ENCODE peak calls at places on chromosomes 11 and 22, in seven cellular contexts. One of them, this sample, is unnamed.

GRCh38 chr22:35620624-35621245 is 3.6 kb upstream of the MB start:
- DNase-seq in body of pancreas: no peak
- DNase-seq in suprapubic skin: no peak
- DNase-seq in gastrocnemius medialis: peak; percentile 62
- DNase-seq in left ventricle myocardium inferior: no peak
- DNase-seq in fibroblast of lung: peak; percentile 21
- DNase-seq in testis: no peak
- DNase-seq in this sample: no peak

GRCh38 chr22:36425977-36426523 is 38.3 kb upstream of the MYH9 start:
- DNase-seq in body of pancreas: peak; percentile 48
- DNase-seq in suprapubic skin: no peak
- DNase-seq in gastrocnemius medialis: peak; percentile 29
- DNase-seq in left ventricle myocardium inferior: peak; percentile 73
- DNase-seq in fibroblast of lung: no peak
- DNase-seq in testis: no peak
- DNase-seq in this sample: peak; percentile 65

GRCh38 chr11:64553554-64554201 is 37.3 kb upstream of the SLC22A12 start:
- DNase-seq in body of pancreas: peak; percentile 62
- DNase-seq in suprapubic skin: peak; percentile 65
- DNase-seq in gastrocnemius medialis: no peak
- DNase-seq in left ventricle myocardium inferior: peak; percentile 64
- DNase-seq in fibroblast of lung: peak; percentile 19
- DNase-seq in testis: peak; percentile 83
- DNase-seq in this sample: peak; percentile 72

GRCh38 chr11:47916361-47916841 is 64.0 kb upstream of the PTPRJ start:
- DNase-seq in body of pancreas: peak; percentile 88
- DNase-seq in suprapubic skin: no peak
- DNase-seq in gastrocnemius medialis: no peak
- DNase-seq in left ventricle myocardium inferior: peak; percentile 61
- DNase-seq in fibroblast of lung: peak; percentile 77
- DNase-seq in testis: peak; percentile 35
- DNase-seq in this sample: no peak

GRCh38 chr11:104094576-104094975 is 58.1 kb downstream of the DDI1 start:
- DNase-seq in body of pancreas: no peak
- DNase-seq in suprapubic skin: no peak
- DNase-seq in gastrocnemius medialis: no peak
- DNase-seq in left ventricle myocardium inferior: no peak
- DNase-seq in fibroblast of lung: peak; percentile 67
- DNase-seq in testis: no peak
- DNase-seq in this sample: no peak

GRCh38 chr11:47667135-47667534 is 24.8 kb upstream of the MTCH2 start:
- DNase-seq in body of pancreas: no peak
- DNase-seq in suprapubic skin: no peak
- DNase-seq in gastrocnemius medialis: no peak
- DNase-seq in left ventricle myocardium inferior: no peak
- DNase-seq in fibroblast of lung: no peak
- DNase-seq in testis: no peak
- DNase-seq in this sample: no peak

GRCh38 chr11:32939046-32939445 is 46.4 kb downstream of the QSER1 start:
- DNase-seq in body of pancreas: no peak
- DNase-seq in suprapubic skin: no peak
- DNase-seq in gastrocnemius medialis: no peak
- DNase-seq in left ventricle myocardium inferior: no peak
- DNase-seq in fibroblast of lung: no peak
- DNase-seq in testis: no peak
- DNase-seq in this sample: no peak

GRCh38 chr11:64787526-64788320 is 9.4 kb upstream of the SF1 start:
- DNase-seq in body of pancreas: peak; percentile 72
- DNase-seq in suprapubic skin: peak; percentile 79
- DNase-seq in gastrocnemius medialis: no peak
- DNase-seq in left ventricle myocardium inferior: no peak
- DNase-seq in fibroblast of lung: peak; percentile 25
- DNase-seq in testis: peak; percentile 77
- DNase-seq in this sample: peak; percentile 76

GRCh38 chr11:102279641-102280170 is 37.6 kb upstream of the BIRC3 start:
- DNase-seq in body of pancreas: peak; percentile 48
- DNase-seq in suprapubic skin: no peak
- DNase-seq in gastrocnemius medialis: no peak
- DNase-seq in left ventricle myocardium inferior: no peak
- DNase-seq in fibroblast of lung: peak; percentile 62
- DNase-seq in testis: peak; percentile 52
- DNase-seq in this sample: no peak

GRCh38 chr11:22049276-22049675 is 143.6 kb upstream of the ANO5 start:
- DNase-seq in body of pancreas: no peak
- DNase-seq in suprapubic skin: no peak
- DNase-seq in gastrocnemius medialis: no peak
- DNase-seq in left ventricle myocardium inferior: no peak
- DNase-seq in fibroblast of lung: no peak
- DNase-seq in testis: no peak
- DNase-seq in this sample: no peak

GRCh38 chr11:46275964-46276641 is 1.4 kb upstream of the CREB3L1 start:
- DNase-seq in body of pancreas: peak; percentile 93
- DNase-seq in suprapubic skin: no peak
- DNase-seq in gastrocnemius medialis: no peak
- DNase-seq in left ventricle myocardium inferior: no peak
- DNase-seq in fibroblast of lung: no peak
- DNase-seq in testis: no peak
- DNase-seq in this sample: peak; percentile 80

GRCh38 chr11:16097543-16097942 is 258.8 kb downstream of the SOX6 start:
- DNase-seq in body of pancreas: peak; percentile 8
- DNase-seq in suprapubic skin: no peak
- DNase-seq in gastrocnemius medialis: no peak
- DNase-seq in left ventricle myocardium inferior: no peak
- DNase-seq in fibroblast of lung: no peak
- DNase-seq in testis: no peak
- DNase-seq in this sample: no peak

GRCh38 chr22:34877506-34877905 is 188.5 kb upstream of the ISX start:
- DNase-seq in body of pancreas: no peak
- DNase-seq in suprapubic skin: no peak
- DNase-seq in gastrocnemius medialis: no peak
- DNase-seq in left ventricle myocardium inferior: no peak
- DNase-seq in fibroblast of lung: peak; percentile 59
- DNase-seq in testis: no peak
- DNase-seq in this sample: no peak

DNA sequence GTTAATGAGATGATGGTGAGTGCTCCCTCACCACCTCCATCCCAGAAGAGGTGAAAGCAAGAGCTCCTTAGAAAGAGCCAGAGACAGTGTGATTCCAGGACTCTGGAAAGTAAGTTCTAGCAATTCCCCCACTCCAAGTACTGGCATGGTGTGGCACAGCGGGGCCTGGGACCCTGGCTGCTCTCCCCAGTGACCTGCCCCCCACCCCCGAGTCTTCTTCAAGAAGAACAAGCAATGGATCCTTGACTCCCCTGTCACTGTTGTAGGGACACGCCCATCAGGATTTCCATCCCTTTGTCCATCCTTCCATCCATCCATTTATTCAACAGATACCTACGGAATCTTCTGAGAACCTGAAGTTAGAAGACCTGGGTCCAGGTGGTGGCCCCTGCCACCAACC is 44.4 kb downstream of the C11orf96 start:
- DNase-seq in body of pancreas: no peak
- DNase-seq in suprapubic skin: no peak
- DNase-seq in gastrocnemius medialis: no peak
- DNase-seq in left ventricle myocardium inferior: no peak
- DNase-seq in fibroblast of lung: no peak
- DNase-seq in testis: no peak
- DNase-seq in this sample: no peak
- H3K27ac ChIP-seq in body of pancreas: no peak overlapping the region
- H3K27ac ChIP-seq in suprapubic skin: peak overlapping the region; percentile 23
- H3K27ac ChIP-seq in gastrocnemius medialis: peak overlapping the region; percentile 73
- H3K27ac ChIP-seq in left ventricle myocardium inferior: peak overlapping the region; percentile 88
- H3K27ac ChIP-seq in fibroblast of lung: no peak overlapping the region
- H3K27ac ChIP-seq in testis: peak overlapping the region; percentile 50
- H3K27ac ChIP-seq in this sample: peak overlapping the region; percentile 95

DNA sequence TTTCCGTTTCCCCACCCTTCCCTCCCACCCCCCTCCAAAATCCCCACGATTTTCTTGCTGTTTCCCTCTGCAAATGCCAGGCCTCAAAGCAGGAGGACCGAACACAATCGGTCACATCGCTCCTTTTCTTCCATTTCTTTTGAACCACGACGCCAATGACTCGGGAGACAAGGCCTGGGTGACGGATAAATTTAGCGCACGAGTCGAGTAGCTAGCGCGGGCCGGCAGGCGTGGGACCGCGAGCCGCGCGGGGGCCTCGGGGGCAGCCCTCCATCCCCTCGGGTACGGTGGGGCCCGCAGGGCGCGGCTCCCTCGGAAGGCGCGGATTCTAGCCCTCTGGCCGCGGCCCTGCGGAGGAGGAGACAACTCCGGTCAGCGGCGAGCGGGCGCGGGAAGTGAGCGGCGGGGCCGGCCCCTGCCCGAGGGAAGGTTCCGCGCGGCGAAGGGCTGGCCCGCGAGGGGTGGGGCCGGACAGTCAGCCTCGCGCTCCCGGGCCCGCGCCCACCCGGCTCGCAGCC is 413 bp downstream of the JOSD1 start:
- DNase-seq in body of pancreas: peak; percentile 71
- DNase-seq in suprapubic skin: peak; percentile 90
- DNase-seq in gastrocnemius medialis: no peak
- DNase-seq in left ventricle myocardium inferior: peak; percentile 74
- DNase-seq in fibroblast of lung: no peak
- DNase-seq in testis: no peak
- DNase-seq in this sample: no peak
- H3K4me3 ChIP-seq in body of pancreas: peak overlapping the region; percentile 49
- H3K4me3 ChIP-seq in suprapubic skin: peak overlapping the region; percentile 98
- H3K4me3 ChIP-seq in gastrocnemius medialis: peak overlapping the region; percentile 80
- H3K4me3 ChIP-seq in left ventricle myocardium inferior: peak overlapping the region; percentile 85
- H3K4me3 ChIP-seq in fibroblast of lung: peak overlapping the region; percentile 64
- H3K4me3 ChIP-seq in testis: peak overlapping the region; percentile 81
- H3K4me3 ChIP-seq in this sample: peak overlapping the region; percentile 73

GRCh38 chr11:71483689-71484088 is 30.7 kb downstream of the NADSYN1 start:
- DNase-seq in body of pancreas: no peak
- DNase-seq in suprapubic skin: peak; percentile 7
- DNase-seq in gastrocnemius medialis: no peak
- DNase-seq in left ventricle myocardium inferior: no peak
- DNase-seq in fibroblast of lung: no peak
- DNase-seq in testis: no peak
- DNase-seq in this sample: no peak

GRCh38 chr11:71482746-71483364 is 29.9 kb downstream of the NADSYN1 start:
- DNase-seq in body of pancreas: no peak
- DNase-seq in suprapubic skin: peak; percentile 38
- DNase-seq in gastrocnemius medialis: no peak
- DNase-seq in left ventricle myocardium inferior: no peak
- DNase-seq in fibroblast of lung: no peak
- DNase-seq in testis: no peak
- DNase-seq in this sample: no peak

GRCh38 chr11:71485466-71485865 is 32.5 kb downstream of the NADSYN1 start:
- DNase-seq in body of pancreas: no peak
- DNase-seq in suprapubic skin: no peak
- DNase-seq in gastrocnemius medialis: no peak
- DNase-seq in left ventricle myocardium inferior: no peak
- DNase-seq in fibroblast of lung: no peak
- DNase-seq in testis: no peak
- DNase-seq in this sample: no peak

GRCh38 chr11:71485063-71485399 is 32.0 kb downstream of the NADSYN1 start:
- DNase-seq in body of pancreas: no peak
- DNase-seq in suprapubic skin: no peak
- DNase-seq in gastrocnemius medialis: no peak
- DNase-seq in left ventricle myocardium inferior: no peak
- DNase-seq in fibroblast of lung: no peak
- DNase-seq in testis: no peak
- DNase-seq in this sample: no peak

DNA sequence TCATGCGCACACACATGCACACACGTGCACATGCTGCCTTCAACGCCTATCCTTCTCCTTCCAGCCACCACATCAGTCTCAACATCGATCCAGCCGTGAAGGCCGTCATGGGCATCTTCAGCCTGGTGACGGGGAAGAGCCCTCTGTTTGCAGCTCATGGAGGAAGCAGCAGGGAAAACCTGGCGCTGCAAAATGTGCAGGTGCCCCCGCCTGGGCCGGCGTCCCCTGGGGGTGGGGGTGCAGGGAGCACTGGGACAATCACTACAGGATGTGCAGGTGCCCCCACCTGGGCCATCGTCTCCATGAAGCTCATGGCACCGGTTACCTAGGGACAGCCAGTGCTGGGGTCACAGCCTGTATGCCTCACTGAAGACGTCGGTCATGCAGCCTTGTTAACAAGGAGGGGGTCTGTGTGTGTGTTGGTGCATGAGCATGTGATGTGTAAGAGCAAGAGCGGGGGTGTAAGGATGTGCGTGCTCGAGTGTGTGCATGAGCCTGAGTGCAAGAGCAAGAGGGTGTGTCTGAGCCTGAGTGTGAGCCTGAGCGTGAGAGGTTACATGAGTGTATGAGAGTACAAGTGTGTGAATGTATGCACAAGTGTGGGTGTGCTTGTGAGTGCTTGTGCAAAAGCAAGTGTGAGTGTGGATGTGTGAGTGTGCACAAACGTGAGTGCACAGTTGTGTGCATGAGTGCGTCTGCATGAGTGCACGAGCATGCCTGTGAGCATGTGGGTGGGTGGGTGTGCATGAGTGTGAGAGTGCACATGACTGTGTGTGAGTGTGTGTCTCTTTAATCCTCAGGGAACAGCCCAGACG is 31.5 kb downstream of the NADSYN1 start:
- DNase-seq in body of pancreas: no peak
- DNase-seq in suprapubic skin: peak; percentile 36
- DNase-seq in gastrocnemius medialis: no peak
- DNase-seq in left ventricle myocardium inferior: no peak
- DNase-seq in fibroblast of lung: no peak
- DNase-seq in testis: no peak
- DNase-seq in this sample: no peak
- TF ChIP-seq CTCF in body of pancreas: no peak
- TF ChIP-seq CTCF in suprapubic skin: no peak
- TF ChIP-seq CTCF in gastrocnemius medialis: no peak
- TF ChIP-seq CTCF in left ventricle myocardium inferior: no peak
- TF ChIP-seq CTCF in fibroblast of lung: no peak
- TF ChIP-seq CTCF in testis: no peak
- TF ChIP-seq CTCF in this sample: no peak

DNA sequence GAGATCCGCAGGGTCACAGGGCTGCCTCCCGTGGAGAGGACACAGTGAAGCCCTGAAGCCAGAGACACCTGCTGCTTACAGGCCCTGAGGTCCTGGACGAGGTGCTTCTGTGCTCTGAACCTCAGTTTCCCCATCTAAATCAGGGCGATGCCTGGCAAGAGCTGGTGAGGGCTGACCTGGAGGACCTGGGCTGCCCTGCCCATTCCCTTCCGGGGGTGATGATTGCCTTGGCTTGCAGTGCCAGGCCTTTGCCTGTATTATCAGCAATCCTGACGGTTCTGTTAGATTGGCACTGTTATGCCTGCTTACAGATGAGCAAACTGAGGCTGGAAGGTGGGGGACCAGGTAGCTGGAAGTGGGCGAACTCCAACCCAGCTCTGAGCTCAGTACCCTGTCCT is 7.8 kb upstream of the GTSE1 start:
- DNase-seq in body of pancreas: no peak
- DNase-seq in suprapubic skin: no peak
- DNase-seq in gastrocnemius medialis: no peak
- DNase-seq in left ventricle myocardium inferior: no peak
- DNase-seq in fibroblast of lung: no peak
- DNase-seq in testis: no peak
- DNase-seq in this sample: no peak
- H3K27ac ChIP-seq in body of pancreas: no peak overlapping the region
- H3K27ac ChIP-seq in suprapubic skin: no peak overlapping the region
- H3K27ac ChIP-seq in gastrocnemius medialis: no peak overlapping the region
- H3K27ac ChIP-seq in left ventricle myocardium inferior: peak overlapping the region; percentile 86
- H3K27ac ChIP-seq in fibroblast of lung: no peak overlapping the region
- H3K27ac ChIP-seq in testis: no peak overlapping the region
- H3K27ac ChIP-seq in this sample: no peak overlapping the region

This sample was measured in WERI-Rb-1.